ENCODE peak calls at places on chromosomes 16 and 17, in seven cellular contexts. D is cardiac muscle cell; M is left ventricle myocardium inferior; O is CD4-positive, CD25-positive, alpha-beta regulatory T cell; C is upper lobe of right lung; H is heart left ventricle; T is ovary. J is an unnamed sample. For H3K4me1, the result is how much of the 10 kb centered on the place peaks cover.

GRCh38 chr16:81558444-81559175 is 114.0 kb downstream of the CMIP start:
- DNase-seq in D (no peak), M (no peak), O (no peak), C (peak), H (no peak), T (no peak), J (no peak)

GRCh38 chr16:84851192-84852127 is 31.7 kb downstream of the CRISPLD2 start:
- DNase-seq in D (no peak), M (no peak), O (no peak), C (no peak), H (no peak), T (no peak), J (no peak)

GRCh38 chr16:3282103-3282746 is 1.1 kb upstream of the ZNF263 start:
- DNase-seq in D (peak), M (no peak), O (no peak), C (no peak), H (no peak), T (no peak), J (no peak)

GRCh38 chr17:32494621-32495346 is 8.0 kb downstream of the CDK5R1 start:
- DNase-seq in D (no peak), M (no peak), O (no peak), C (no peak), H (no peak), T (peak), J (no peak)

GRCh38 chr17:68906638-68907037 is 48.6 kb downstream of the ABCA8 start:
- DNase-seq in D (peak), M (no peak), O (no peak), C (no peak), H (no peak), T (no peak), J (no peak)

GRCh38 chr16:89695875-89696597 is 5.5 kb downstream of the SPATA2L start:
- DNase-seq in D (no peak), M (no peak), O (no peak), C (no peak), H (no peak), T (peak), J (no peak)

GRCh38 chr17:28960256-28961106 is 9.2 kb upstream of the PHF12 start:
- DNase-seq in D (no peak), M (no peak), O (no peak), C (peak), H (no peak), T (no peak), J (no peak)

GRCh38 chr17:42342242-42343008 is 45.8 kb downstream of the STAT3 start:
- DNase-seq in D (no peak), M (no peak), O (no peak), C (no peak), H (no peak), T (no peak), J (no peak)

GRCh38 chr16:56191807-56192643 is 736 bp downstream of the GNAO1 start:
- DNase-seq in D (no peak), M (no peak), O (no peak), C (no peak), H (no peak), T (peak), J (no peak)

GRCh38 chr17:82661717-82662683 is 13.8 kb upstream of the WDR45B start:
- DNase-seq in D (no peak), M (no peak), O (no peak), C (no peak), H (no peak), T (no peak), J (no peak)

GRCh38 chr17:82250868-82251500 is 22.1 kb downstream of the SLC16A3 start:
- DNase-seq in D (no peak), M (no peak), O (no peak), C (no peak), H (no peak), T (no peak), J (no peak)

GRCh38 chr16:81531415-81531814 is 86.8 kb downstream of the CMIP start:
- DNase-seq in D (no peak), M (no peak), O (no peak), C (peak), H (no peak), T (no peak), J (no peak)

GRCh38 chr17:44898768-44899073 is 524 bp downstream of the EFTUD2 start:
- DNase-seq in D (no peak), M (no peak), O (no peak), C (no peak), H (no peak), T (no peak), J (no peak)

GRCh38 chr16:88282221-88283041 is 100.3 kb upstream of the ZNF469 start:
- DNase-seq in D (no peak), M (peak), O (no peak), C (no peak), H (no peak), T (no peak), J (no peak)

GRCh38 chr16:57630402-57630787 is 2.0 kb downstream of the ADGRG1 start:
- DNase-seq in D (no peak), M (no peak), O (no peak), C (no peak), H (no peak), T (no peak), J (no peak)

GRCh38 chr16:78421244-78421661 is 321.8 kb downstream of the WWOX start:
- DNase-seq in D (no peak), M (no peak), O (no peak), C (no peak), H (no peak), T (no peak), J (no peak)

GRCh38 chr16:19143241-19143640 is 24.8 kb upstream of the SYT17 start:
- DNase-seq in D (no peak), M (no peak), O (no peak), C (no peak), H (no peak), T (no peak), J (no peak)

GRCh38 chr17:66547170-66547865 is 244.9 kb downstream of the PRKCA start:
- DNase-seq in D (no peak), M (no peak), O (no peak), C (no peak), H (no peak), T (no peak), J (no peak)

GRCh38 chr17:66549731-66550207 is 247.4 kb downstream of the PRKCA start:
- DNase-seq in D (no peak), M (no peak), O (no peak), C (no peak), H (no peak), T (no peak), J (no peak)

GRCh38 chr17:66548158-66548557 is 245.7 kb downstream of the PRKCA start:
- DNase-seq in D (no peak), M (no peak), O (peak), C (no peak), H (no peak), T (no peak), J (peak)

GRCh38 chr17:66548659-66549311 is 246.4 kb downstream of the PRKCA start:
- DNase-seq in D (no peak), M (no peak), O (no peak), C (no peak), H (no peak), T (no peak), J (no peak)

DNA sequence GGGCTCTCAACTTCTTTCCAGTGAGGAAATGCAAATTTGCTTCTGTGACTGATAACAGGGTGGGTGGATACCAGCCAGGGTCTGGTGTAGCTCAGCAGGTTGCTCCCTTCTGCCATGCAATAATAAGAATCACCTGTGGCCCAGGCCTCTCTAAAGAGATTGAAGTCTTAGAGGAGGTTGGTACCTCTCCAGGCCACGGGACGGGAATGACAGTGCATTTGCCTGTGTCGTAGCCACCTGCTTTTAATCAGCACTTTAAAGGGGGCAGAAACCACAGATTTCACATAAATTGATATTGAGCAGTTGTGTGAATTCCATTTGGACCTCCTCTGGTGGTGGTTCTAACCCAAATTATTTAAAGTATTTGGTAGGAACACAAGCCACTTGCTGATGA is 246.9 kb downstream of the PRKCA start:
- DNase-seq in D (no peak), M (no peak), O (no peak), C (no peak), H (no peak), T (no peak), J (no peak)
- H3K4me3 ChIP-seq in D (no peak), M (no peak), O (no peak), C (no peak), H (no peak), T (no peak), J (no peak)

GRCh38 chr17:6498356-6498755 is 54.1 kb downstream of the PIMREG start:
- DNase-seq in D (no peak), M (no peak), O (no peak), C (peak), H (no peak), T (peak), J (no peak)
- H3K27ac ChIP-seq in D (no peak), M (no peak), O (no peak), C (no peak), H (no peak), T (no peak), J (no peak)

DNA sequence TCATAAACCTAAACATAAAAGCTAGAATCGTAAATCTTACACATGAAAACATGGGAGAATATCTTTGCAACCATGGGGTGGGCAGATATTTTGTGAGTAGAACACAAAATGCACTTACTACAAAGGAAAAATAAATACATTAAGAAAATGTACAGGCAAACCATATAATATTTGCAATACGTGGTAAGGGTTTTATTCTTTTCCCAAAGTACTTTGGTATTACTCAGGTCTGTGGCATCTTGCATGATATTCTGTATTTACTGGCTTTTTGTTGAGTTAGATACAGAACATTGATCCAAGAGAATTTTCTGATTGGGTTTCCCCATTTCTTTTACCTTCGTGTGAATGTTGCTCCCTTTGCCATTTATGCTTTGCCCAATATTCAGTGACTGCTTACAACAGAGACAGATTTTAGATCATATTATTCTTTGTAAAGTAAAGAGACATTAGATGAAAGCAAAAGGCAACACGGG is 33.0 kb upstream of the ARHGAP17 start:
- DNase-seq in D (no peak), M (no peak), O (no peak), C (no peak), H (no peak), T (no peak), J (no peak)
- H3K4me1 ChIP-seq in D (under half), M (under half), O (under half), C (under half), H (under half), T (under half), J (under half)

DNA sequence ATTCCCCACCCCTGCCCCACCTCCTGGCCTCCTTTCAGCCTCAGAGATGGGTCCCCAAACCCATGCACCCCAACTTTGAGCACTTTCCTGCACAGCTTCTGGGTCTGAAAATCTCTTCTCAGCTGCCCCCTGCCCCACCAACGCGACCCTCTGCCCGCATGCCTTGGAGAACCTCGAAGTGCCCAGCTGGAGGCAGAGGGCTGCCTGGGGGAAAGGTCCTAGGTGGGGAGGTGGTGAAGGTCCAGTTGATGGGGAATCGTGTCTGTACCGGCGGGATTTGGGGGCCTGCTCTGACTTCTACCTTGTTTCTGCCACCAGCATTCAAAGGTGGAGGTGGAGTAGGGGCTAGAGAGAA is 1.3 kb downstream of the NKD1 start:
- DNase-seq in D (no peak), M (no peak), O (no peak), C (no peak), H (no peak), T (no peak), J (no peak)
- H3K4me3 ChIP-seq in D (no peak), M (no peak), O (no peak), C (peak), H (no peak), T (peak), J (peak)

DNA sequence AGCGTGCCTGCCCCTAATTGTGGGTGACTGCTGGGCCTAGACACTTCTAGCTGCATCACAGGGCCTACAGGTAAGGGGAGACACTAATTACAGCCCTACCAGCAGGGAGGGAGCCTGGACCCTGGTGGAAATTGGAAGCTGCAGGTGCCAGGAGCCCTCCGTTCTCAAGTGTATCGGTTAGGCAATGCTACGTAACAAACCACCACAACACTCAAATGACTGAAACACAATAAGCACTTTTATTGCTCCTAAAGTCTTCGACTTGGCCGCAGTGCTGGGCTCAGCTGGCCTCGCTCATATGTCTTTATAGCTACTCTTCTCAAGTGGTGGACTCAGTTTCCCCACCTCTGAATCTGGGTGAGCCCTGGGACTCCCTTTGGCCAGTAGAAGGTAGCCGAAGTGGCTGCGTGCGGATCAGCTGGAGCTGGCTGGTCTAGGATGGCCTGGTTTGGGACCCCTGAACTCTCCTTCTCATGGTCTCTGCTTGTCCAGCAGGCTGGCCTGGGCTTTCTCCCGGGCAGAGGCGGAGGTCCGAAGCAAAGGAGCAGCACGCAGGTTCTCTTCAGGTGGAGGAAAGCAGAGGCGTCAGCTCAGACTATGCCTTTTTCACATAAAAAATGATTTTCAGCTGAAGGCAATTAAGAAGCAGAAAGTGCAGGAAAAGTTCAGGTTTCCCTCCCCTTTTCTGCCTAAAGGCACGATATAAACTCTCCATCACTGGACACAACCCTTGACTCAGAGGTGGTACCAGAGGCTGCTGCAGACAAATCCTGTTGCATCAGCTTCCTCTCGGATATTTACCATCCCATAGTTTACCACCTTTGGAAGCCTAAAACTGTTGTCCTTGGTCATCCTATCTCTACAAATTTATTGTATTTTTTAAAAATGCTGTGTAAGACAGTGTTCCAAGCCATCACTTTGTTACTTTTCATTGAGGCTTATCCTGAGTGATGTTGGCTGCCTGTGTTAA is 8.7 kb upstream of the TMEM170A start:
- DNase-seq in D (no peak), M (no peak), O (no peak), C (no peak), H (no peak), T (no peak), J (no peak)
- H3K27ac ChIP-seq in D (no peak), M (no peak), O (no peak), C (no peak), H (no peak), T (no peak), J (no peak)

GRCh38 chr16:65306313-65306712 is 184.4 kb upstream of the CDH11 start:
- DNase-seq in D (no peak), M (no peak), O (no peak), C (no peak), H (no peak), T (no peak), J (no peak)
- H3K4me1 ChIP-seq in D (under half), M (under half), O (under half), C (under half), H (under half), T (under half), J (under half)

GRCh38 chr17:61461586-61461966 is 9.4 kb downstream of the TBX4 start:
- DNase-seq in D (no peak), M (no peak), O (no peak), C (no peak), H (no peak), T (no peak), J (no peak)
- H3K4me3 ChIP-seq in D (peak), M (peak), O (no peak), C (peak), H (no peak), T (no peak), J (no peak)

DNA sequence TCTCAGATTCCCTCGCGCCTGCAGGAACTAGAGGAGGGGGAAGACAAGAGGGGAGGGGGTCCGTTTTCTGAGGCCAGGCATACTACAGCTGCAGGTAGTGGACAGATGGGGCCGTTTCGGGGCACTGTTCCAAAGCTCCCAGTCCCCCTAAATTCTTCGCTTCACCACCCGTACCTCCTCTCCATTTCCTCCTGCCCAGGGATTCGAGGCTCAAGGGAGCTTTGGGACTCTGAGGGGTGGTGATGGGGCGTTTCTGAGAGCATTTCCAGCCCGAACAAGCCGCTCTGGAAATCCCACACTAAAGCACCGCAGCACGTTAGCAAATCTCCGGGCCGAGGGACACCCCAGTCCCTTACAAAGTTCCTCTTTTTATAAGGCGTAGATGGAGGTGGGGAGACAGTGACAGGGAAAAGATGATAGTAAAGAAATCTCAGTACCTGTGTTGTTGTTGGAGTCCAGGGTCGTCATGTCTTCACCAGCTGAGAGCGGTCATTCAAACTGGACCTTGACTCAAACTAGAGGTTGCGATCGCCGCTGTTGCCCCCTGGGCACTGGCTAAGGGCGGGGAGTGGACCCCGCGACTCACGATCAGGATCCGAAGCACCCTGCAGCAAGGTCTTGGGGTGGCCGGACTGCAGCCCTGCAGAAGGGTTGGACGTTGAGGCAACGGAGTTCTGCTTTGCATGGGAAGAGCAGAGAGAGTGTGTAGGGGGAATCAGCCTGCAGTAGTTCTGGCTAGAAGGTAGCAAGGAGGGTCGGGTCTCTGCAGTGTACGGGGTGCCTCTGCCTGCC is 566 bp downstream of the NR1D1 start:
- DNase-seq in D (no peak), M (no peak), O (peak), C (no peak), H (no peak), T (no peak), J (peak)
- H3K27ac ChIP-seq in D (peak), M (peak), O (peak), C (peak), H (peak), T (peak), J (peak)

J was measured in CD8-positive, alpha-beta memory T cell.